ENCODE peak calls at places on chromosomes 11 and 22, in six cellular contexts. Y, X, A, J, L and K are unnamed samples.

GRCh38 chr22:26606611-26607010 is 11.2 kb downstream of the CRYBB1 start:
- DNase-seq in Y (no peak), L (no peak), A (peak), J (no peak), X (no peak), K (no peak)

GRCh38 chr11:94595061-94595460 is 27.9 kb downstream of the PIWIL4 start:
- DNase-seq in J (no peak), L (no peak), X (no peak), Y (no peak), A (no peak), K (no peak)

GRCh38 chr22:29216011-29216872 is 10.5 kb downstream of the EMID1 start:
- DNase-seq in L (no peak), J (no peak), Y (no peak), A (no peak), X (no peak), K (no peak)

GRCh38 chr11:78067704-78068103 is 4.0 kb downstream of the THRSP start:
- DNase-seq in J (no peak), X (no peak), A (no peak), Y (no peak), L (no peak), K (no peak)

GRCh38 chr22:17781319-17782031 is 7.2 kb upstream of the BID start:
- DNase-seq in X (no peak), L (no peak), A (peak), Y (no peak), J (peak), K (peak)

GRCh38 chr11:46338988-46339666 is 8.1 kb upstream of the DGKZ start:
- DNase-seq in Y (no peak), J (peak), L (no peak), X (no peak), A (no peak), K (no peak)

GRCh38 chr11:10323793-10324170 is 18.9 kb downstream of the ADM start:
- DNase-seq in Y (no peak), L (no peak), A (peak), J (no peak), X (no peak), K (no peak)

GRCh38 chr11:6618117-6619020 is 853 bp downstream of the TPP1 start:
- DNase-seq in A (peak), Y (no peak), X (peak), J (no peak), L (no peak), K (no peak)

GRCh38 chr11:118688851-118689502 is 9.5 kb upstream of the TREH start:
- DNase-seq in L (no peak), A (no peak), J (no peak), Y (no peak), X (no peak), K (no peak)

GRCh38 chr11:59776210-59777066 is 21.3 kb downstream of the STX3 start:
- DNase-seq in J (no peak), L (no peak), Y (no peak), A (peak), X (no peak), K (no peak)

GRCh38 chr22:45469573-45470383 is 32.9 kb upstream of the FBLN1 start:
- DNase-seq in X (no peak), J (no peak), Y (no peak), A (peak), L (peak), K (no peak)

GRCh38 chr11:19820100-19820499 is 107.5 kb downstream of the NAV2 start:
- DNase-seq in Y (no peak), X (no peak), L (no peak), A (peak), J (no peak), K (no peak)

GRCh38 chr11:72599325-72600117 is 74.7 kb downstream of the PDE2A start:
- DNase-seq in L (no peak), A (no peak), Y (no peak), X (no peak), J (no peak), K (no peak)

GRCh38 chr11:34236572-34236971 is 121.2 kb downstream of the ABTB2 start:
- DNase-seq in A (no peak), X (no peak), L (no peak), Y (no peak), J (no peak), K (no peak)

GRCh38 chr11:65918211-65919150 is at the start of gene C11orf68:
- DNase-seq in J (peak), A (peak), Y (peak), X (no peak), L (no peak), K (peak)

GRCh38 chr22:38126928-38127668 is 16.6 kb upstream of the BAIAP2L2 start:
- DNase-seq in A (no peak), J (no peak), X (no peak), Y (no peak), L (no peak), K (no peak)

GRCh38 chr11:129320485-129320884 is 55.2 kb upstream of the BARX2 start:
- DNase-seq in J (no peak), X (no peak), A (no peak), L (no peak), Y (no peak), K (no peak)